ENCODE peak calls at places on chromosome 1, in ten cellular contexts. One of them, this sample, is unnamed. For H3K4me1, the result is how much of the 10 kb centered on the place peaks cover.

GRCh38 chr1:108028841-108029401 is 63.9 kb upstream of the VAV3 start:
- DNase-seq in endothelial cell of umbilical vein: no peak
- DNase-seq in upper lobe of right lung: no peak
- DNase-seq in ovary: no peak
- DNase-seq in neural progenitor cell: no peak
- DNase-seq in colonic mucosa: no peak
- DNase-seq in uterus: no peak
- DNase-seq in iPS DF 6.9: no peak
- DNase-seq in psoas muscle: no peak
- DNase-seq in heart left ventricle: no peak
- DNase-seq in this sample: no peak

GRCh38 chr1:223641523-223642039 is 23.9 kb downstream of the CAPN8 start:
- DNase-seq in upper lobe of right lung: no peak
- DNase-seq in endothelial cell of umbilical vein: no peak
- DNase-seq in colonic mucosa: peak
- DNase-seq in psoas muscle: no peak
- DNase-seq in ovary: no peak
- DNase-seq in neural progenitor cell: no peak
- DNase-seq in heart left ventricle: no peak
- DNase-seq in uterus: no peak
- DNase-seq in iPS DF 6.9: no peak
- DNase-seq in this sample: peak

GRCh38 chr1:182615468-182616129 is 11.4 kb upstream of the RGS16 start:
- DNase-seq in psoas muscle: peak
- DNase-seq in upper lobe of right lung: peak
- DNase-seq in endothelial cell of umbilical vein: peak
- DNase-seq in colonic mucosa: peak
- DNase-seq in neural progenitor cell: peak
- DNase-seq in ovary: peak
- DNase-seq in iPS DF 6.9: no peak
- DNase-seq in heart left ventricle: peak
- DNase-seq in uterus: peak
- DNase-seq in this sample: no peak

GRCh38 chr1:2595812-2596529 is 9.4 kb downstream of the PRXL2B start:
- DNase-seq in upper lobe of right lung: peak
- DNase-seq in heart left ventricle: no peak
- DNase-seq in neural progenitor cell: no peak
- DNase-seq in iPS DF 6.9: no peak
- DNase-seq in ovary: no peak
- DNase-seq in uterus: peak
- DNase-seq in colonic mucosa: no peak
- DNase-seq in endothelial cell of umbilical vein: no peak
- DNase-seq in psoas muscle: no peak
- DNase-seq in this sample: no peak

GRCh38 chr1:109969430-109969829 is 15.1 kb upstream of the AHCYL1 start:
- DNase-seq in iPS DF 6.9: no peak
- DNase-seq in colonic mucosa: no peak
- DNase-seq in ovary: no peak
- DNase-seq in uterus: no peak
- DNase-seq in psoas muscle: no peak
- DNase-seq in upper lobe of right lung: no peak
- DNase-seq in neural progenitor cell: no peak
- DNase-seq in heart left ventricle: no peak
- DNase-seq in endothelial cell of umbilical vein: no peak
- DNase-seq in this sample: no peak

GRCh38 chr1:180636138-180636537 is 4.3 kb downstream of the XPR1 start:
- DNase-seq in upper lobe of right lung: no peak
- DNase-seq in endothelial cell of umbilical vein: peak
- DNase-seq in psoas muscle: no peak
- DNase-seq in ovary: no peak
- DNase-seq in heart left ventricle: no peak
- DNase-seq in neural progenitor cell: no peak
- DNase-seq in colonic mucosa: no peak
- DNase-seq in uterus: no peak
- DNase-seq in iPS DF 6.9: no peak
- DNase-seq in this sample: no peak

GRCh38 chr1:234998174-234998741 is 130.4 kb downstream of the TOMM20 start:
- DNase-seq in neural progenitor cell: no peak
- DNase-seq in ovary: no peak
- DNase-seq in upper lobe of right lung: no peak
- DNase-seq in psoas muscle: peak
- DNase-seq in colonic mucosa: peak
- DNase-seq in iPS DF 6.9: no peak
- DNase-seq in uterus: peak
- DNase-seq in endothelial cell of umbilical vein: peak
- DNase-seq in heart left ventricle: peak
- DNase-seq in this sample: peak

GRCh38 chr1:37394574-37395464 is 79.6 kb upstream of the ZC3H12A start:
- DNase-seq in iPS DF 6.9: peak
- DNase-seq in colonic mucosa: no peak
- DNase-seq in upper lobe of right lung: no peak
- DNase-seq in heart left ventricle: no peak
- DNase-seq in uterus: no peak
- DNase-seq in psoas muscle: no peak
- DNase-seq in neural progenitor cell: peak
- DNase-seq in endothelial cell of umbilical vein: no peak
- DNase-seq in ovary: no peak
- DNase-seq in this sample: no peak

GRCh38 chr1:237873487-237873927 is 17.2 kb downstream of the ZP4 start:
- DNase-seq in endothelial cell of umbilical vein: no peak
- DNase-seq in iPS DF 6.9: peak
- DNase-seq in upper lobe of right lung: no peak
- DNase-seq in psoas muscle: no peak
- DNase-seq in uterus: no peak
- DNase-seq in ovary: no peak
- DNase-seq in colonic mucosa: no peak
- DNase-seq in heart left ventricle: no peak
- DNase-seq in neural progenitor cell: no peak
- DNase-seq in this sample: peak

GRCh38 chr1:151362308-151363155 is 10.0 kb downstream of the SELENBP1 start:
- DNase-seq in heart left ventricle: no peak
- DNase-seq in ovary: no peak
- DNase-seq in endothelial cell of umbilical vein: no peak
- DNase-seq in colonic mucosa: no peak
- DNase-seq in uterus: no peak
- DNase-seq in upper lobe of right lung: no peak
- DNase-seq in iPS DF 6.9: no peak
- DNase-seq in psoas muscle: no peak
- DNase-seq in neural progenitor cell: no peak
- DNase-seq in this sample: no peak

GRCh38 chr1:39902121-39902807 is 547 bp upstream of the MYCL start:
- DNase-seq in ovary: peak
- DNase-seq in psoas muscle: peak
- DNase-seq in iPS DF 6.9: no peak
- DNase-seq in colonic mucosa: peak
- DNase-seq in neural progenitor cell: no peak
- DNase-seq in endothelial cell of umbilical vein: no peak
- DNase-seq in uterus: peak
- DNase-seq in upper lobe of right lung: peak
- DNase-seq in heart left ventricle: peak
- DNase-seq in this sample: peak

GRCh38 chr1:7893529-7894180 is 40.8 kb upstream of the UTS2 start:
- DNase-seq in psoas muscle: peak
- DNase-seq in colonic mucosa: no peak
- DNase-seq in iPS DF 6.9: no peak
- DNase-seq in endothelial cell of umbilical vein: no peak
- DNase-seq in ovary: no peak
- DNase-seq in uterus: no peak
- DNase-seq in heart left ventricle: no peak
- DNase-seq in neural progenitor cell: no peak
- DNase-seq in upper lobe of right lung: no peak
- DNase-seq in this sample: no peak

GRCh38 chr1:204945565-204945977 is 74.9 kb downstream of the NFASC start:
- DNase-seq in heart left ventricle: no peak
- DNase-seq in ovary: no peak
- DNase-seq in neural progenitor cell: no peak
- DNase-seq in colonic mucosa: no peak
- DNase-seq in uterus: no peak
- DNase-seq in upper lobe of right lung: no peak
- DNase-seq in iPS DF 6.9: no peak
- DNase-seq in endothelial cell of umbilical vein: no peak
- DNase-seq in psoas muscle: no peak
- DNase-seq in this sample: peak

GRCh38 chr1:225603538-225604354 is 49.2 kb downstream of the ENAH start:
- DNase-seq in endothelial cell of umbilical vein: peak
- DNase-seq in iPS DF 6.9: no peak
- DNase-seq in heart left ventricle: no peak
- DNase-seq in ovary: no peak
- DNase-seq in neural progenitor cell: no peak
- DNase-seq in upper lobe of right lung: no peak
- DNase-seq in colonic mucosa: no peak
- DNase-seq in psoas muscle: no peak
- DNase-seq in uterus: no peak
- DNase-seq in this sample: no peak

GRCh38 chr1:16143005-16143565 is 12.8 kb downstream of the EPHA2 start:
- DNase-seq in colonic mucosa: no peak
- DNase-seq in uterus: peak
- DNase-seq in neural progenitor cell: no peak
- DNase-seq in heart left ventricle: no peak
- DNase-seq in ovary: no peak
- DNase-seq in upper lobe of right lung: no peak
- DNase-seq in psoas muscle: no peak
- DNase-seq in iPS DF 6.9: no peak
- DNase-seq in endothelial cell of umbilical vein: no peak
- DNase-seq in this sample: no peak

GRCh38 chr1:16143566-16144324 is 12.1 kb downstream of the EPHA2 start:
- DNase-seq in psoas muscle: no peak
- DNase-seq in endothelial cell of umbilical vein: no peak
- DNase-seq in heart left ventricle: peak
- DNase-seq in neural progenitor cell: no peak
- DNase-seq in iPS DF 6.9: no peak
- DNase-seq in ovary: no peak
- DNase-seq in upper lobe of right lung: peak
- DNase-seq in uterus: no peak
- DNase-seq in colonic mucosa: peak
- DNase-seq in this sample: peak

GRCh38 chr1:16144325-16145029 is 11.4 kb downstream of the EPHA2 start:
- DNase-seq in upper lobe of right lung: no peak
- DNase-seq in ovary: no peak
- DNase-seq in colonic mucosa: no peak
- DNase-seq in iPS DF 6.9: no peak
- DNase-seq in neural progenitor cell: no peak
- DNase-seq in psoas muscle: no peak
- DNase-seq in uterus: peak
- DNase-seq in heart left ventricle: no peak
- DNase-seq in endothelial cell of umbilical vein: no peak
- DNase-seq in this sample: no peak

GRCh38 chr1:16141573-16142336 is 14.1 kb downstream of the EPHA2 start:
- DNase-seq in upper lobe of right lung: no peak
- DNase-seq in endothelial cell of umbilical vein: peak
- DNase-seq in colonic mucosa: no peak
- DNase-seq in uterus: peak
- DNase-seq in iPS DF 6.9: no peak
- DNase-seq in neural progenitor cell: peak
- DNase-seq in ovary: peak
- DNase-seq in psoas muscle: no peak
- DNase-seq in heart left ventricle: no peak
- DNase-seq in this sample: no peak

DNA sequence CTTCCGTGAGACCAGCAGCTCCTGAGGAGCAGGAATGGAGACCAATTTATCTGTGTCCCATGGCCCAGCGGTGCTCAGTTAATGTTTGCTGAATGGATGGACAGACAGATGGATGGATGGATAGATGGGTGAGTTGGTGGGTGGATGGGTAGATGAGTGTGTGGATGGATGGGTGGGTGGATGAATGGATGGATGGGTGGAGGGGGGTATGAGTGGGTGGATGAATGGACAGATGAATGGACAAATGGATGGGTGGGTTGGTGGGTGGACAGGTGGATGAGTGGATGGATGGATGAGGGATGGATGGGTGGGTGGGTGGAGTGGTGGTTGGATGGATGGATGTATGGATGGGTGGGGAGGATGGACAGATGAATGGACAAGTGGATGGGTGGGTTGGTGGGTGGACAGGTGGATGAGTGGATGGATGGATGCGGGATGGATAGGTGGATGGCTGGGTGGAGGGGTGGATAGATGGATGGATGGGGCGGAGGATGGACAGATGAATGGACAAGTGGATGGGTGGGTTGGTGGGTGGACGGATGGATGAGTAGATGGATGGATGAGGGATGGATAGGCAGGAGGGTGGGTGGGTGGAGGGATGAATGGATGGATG is 13.4 kb downstream of the EPHA2 start:
- DNase-seq in heart left ventricle: no peak
- DNase-seq in neural progenitor cell: no peak
- DNase-seq in upper lobe of right lung: no peak
- DNase-seq in iPS DF 6.9: no peak
- DNase-seq in ovary: no peak
- DNase-seq in endothelial cell of umbilical vein: no peak
- DNase-seq in psoas muscle: no peak
- DNase-seq in uterus: no peak
- DNase-seq in colonic mucosa: no peak
- DNase-seq in this sample: no peak
- H3K4me1 ChIP-seq in heart left ventricle: half or more
- H3K4me1 ChIP-seq in neural progenitor cell: half or more
- H3K4me1 ChIP-seq in upper lobe of right lung: half or more
- H3K4me1 ChIP-seq in iPS DF 6.9: under half
- H3K4me1 ChIP-seq in ovary: under half
- H3K4me1 ChIP-seq in endothelial cell of umbilical vein: half or more
- H3K4me1 ChIP-seq in psoas muscle: under half
- H3K4me1 ChIP-seq in uterus: half or more
- H3K4me1 ChIP-seq in colonic mucosa: under half
- H3K4me1 ChIP-seq in this sample: half or more

GRCh38 chr1:66356605-66357004 is 177.3 kb upstream of the SGIP1 start:
- DNase-seq in colonic mucosa: no peak
- DNase-seq in uterus: no peak
- DNase-seq in iPS DF 6.9: no peak
- DNase-seq in upper lobe of right lung: no peak
- DNase-seq in endothelial cell of umbilical vein: no peak
- DNase-seq in psoas muscle: no peak
- DNase-seq in neural progenitor cell: peak
- DNase-seq in ovary: no peak
- DNase-seq in heart left ventricle: no peak
- DNase-seq in this sample: no peak
- H3K4me1 ChIP-seq in colonic mucosa: under half
- H3K4me1 ChIP-seq in uterus: under half
- H3K4me1 ChIP-seq in iPS DF 6.9: under half
- H3K4me1 ChIP-seq in upper lobe of right lung: under half
- H3K4me1 ChIP-seq in endothelial cell of umbilical vein: half or more
- H3K4me1 ChIP-seq in psoas muscle: half or more
- H3K4me1 ChIP-seq in neural progenitor cell: under half
- H3K4me1 ChIP-seq in ovary: under half
- H3K4me1 ChIP-seq in heart left ventricle: under half
- H3K4me1 ChIP-seq in this sample: under half

GRCh38 chr1:186283374-186283773 is 91.7 kb downstream of the TPR start:
- DNase-seq in neural progenitor cell: no peak
- DNase-seq in endothelial cell of umbilical vein: no peak
- DNase-seq in colonic mucosa: no peak
- DNase-seq in iPS DF 6.9: no peak
- DNase-seq in upper lobe of right lung: no peak
- DNase-seq in uterus: no peak
- DNase-seq in heart left ventricle: no peak
- DNase-seq in psoas muscle: no peak
- DNase-seq in ovary: no peak
- DNase-seq in this sample: no peak
- H3K4me1 ChIP-seq in neural progenitor cell: under half
- H3K4me1 ChIP-seq in endothelial cell of umbilical vein: under half
- H3K4me1 ChIP-seq in colonic mucosa: under half
- H3K4me1 ChIP-seq in iPS DF 6.9: under half
- H3K4me1 ChIP-seq in upper lobe of right lung: under half
- H3K4me1 ChIP-seq in uterus: under half
- H3K4me1 ChIP-seq in heart left ventricle: under half
- H3K4me1 ChIP-seq in psoas muscle: under half
- H3K4me1 ChIP-seq in ovary: under half
- H3K4me1 ChIP-seq in this sample: under half

GRCh38 chr1:168338589-168339503 is 58.2 kb downstream of the TBX19 start:
- DNase-seq in endothelial cell of umbilical vein: no peak
- DNase-seq in neural progenitor cell: no peak
- DNase-seq in ovary: no peak
- DNase-seq in iPS DF 6.9: no peak
- DNase-seq in uterus: no peak
- DNase-seq in heart left ventricle: no peak
- DNase-seq in colonic mucosa: no peak
- DNase-seq in upper lobe of right lung: no peak
- DNase-seq in psoas muscle: no peak
- DNase-seq in this sample: no peak
- H3K4me1 ChIP-seq in endothelial cell of umbilical vein: under half
- H3K4me1 ChIP-seq in neural progenitor cell: under half
- H3K4me1 ChIP-seq in ovary: under half
- H3K4me1 ChIP-seq in iPS DF 6.9: under half
- H3K4me1 ChIP-seq in uterus: under half
- H3K4me1 ChIP-seq in heart left ventricle: under half
- H3K4me1 ChIP-seq in colonic mucosa: under half
- H3K4me1 ChIP-seq in upper lobe of right lung: under half
- H3K4me1 ChIP-seq in psoas muscle: under half
- H3K4me1 ChIP-seq in this sample: under half